ENCODE peak calls at places on chromosomes 2 and 18, in four cellular contexts. D is activated T-cell treated with anti-CD3 and anti-CD28 coated beads, Interleukin-2, amount 50 U/mL, for 72 hours; P is ACHN; X is AG10803. U is an unnamed sample.

GRCh38 chr2:223101340-223102039 is 49.5 kb downstream of the KCNE4 start:
- DNase-seq in X (peak; percentile 43), D (no peak), P (peak; percentile 51), U (peak; percentile 11)

GRCh38 chr2:219987830-219988229 is 360.4 kb downstream of the SLC4A3 start:
- DNase-seq in P (peak; percentile 46), X (peak; percentile 68), D (no peak), U (peak; percentile 57)

GRCh38 chr18:12048827-12049175 is 44.8 kb upstream of the ANKRD62 start:
- DNase-seq in P (peak; percentile 17), D (no peak), X (peak; percentile 52), U (no peak)

GRCh38 chr2:241563981-241564595 is 5.5 kb downstream of the BOK start:
- DNase-seq in P (no peak), X (no peak), D (no peak), U (no peak)

GRCh38 chr2:237143118-237143517 is 57.4 kb downstream of the COPS8 start:
- DNase-seq in X (no peak), D (no peak), P (no peak), U (no peak)

GRCh38 chr2:236744316-236745105 is 174.9 kb downstream of the ACKR3 start:
- DNase-seq in D (no peak), P (no peak), X (peak; percentile 100), U (no peak)

GRCh38 chr18:68104036-68104435 is 587.5 kb upstream of the DSEL start:
- DNase-seq in P (no peak), D (no peak), X (peak; percentile 40), U (no peak)

GRCh38 chr18:8212893-8213805 is 396.1 kb upstream of the RAB12 start:
- DNase-seq in P (no peak), X (peak; percentile 20), D (no peak), U (peak; percentile 25)

GRCh38 chr18:74529811-74530583 is 4.3 kb upstream of the CNDP1 start:
- DNase-seq in X (no peak), P (no peak), D (no peak), U (no peak)

U was measured in H54.